ENCODE peak calls at places on chromosome 16, in four cellular contexts. V is MM.1S, O is NCI-H460, C is GM04504. R is an unnamed sample.

GRCh38 chr16:72050769-72051464 is 3.4 kb upstream of the HP start:
- DNase-seq in V (no peak), O (no peak), C (no peak), R (no peak)

GRCh38 chr16:57838161-57838560 is 35.9 kb upstream of the KIFC3 start:
- DNase-seq in V (no peak), O (no peak), C (no peak), R (no peak)

GRCh38 chr16:50266337-50267091 is at the start of gene ADCY7:
- DNase-seq in V (peak; percentile 81), O (peak; percentile 74), C (peak; percentile 61), R (peak; percentile 42)

GRCh38 chr16:30958164-30959083 is 870 bp downstream of the SETD1A start:
- DNase-seq in V (peak; percentile 41), O (peak; percentile 33), C (no peak), R (no peak)

GRCh38 chr16:11032922-11033291 is 88.5 kb downstream of the CLEC16A start:
- DNase-seq in V (no peak), O (no peak), C (no peak), R (no peak)

GRCh38 chr16:46949216-46949892 is 24.1 kb downstream of the DNAJA2 start:
- DNase-seq in V (no peak), O (no peak), C (no peak), R (no peak)

GRCh38 chr16:79717324-79717848 is 116.8 kb upstream of the MAF start:
- DNase-seq in V (no peak), O (no peak), C (no peak), R (no peak)

GRCh38 chr16:89331371-89332109 is 114.0 kb downstream of the ZNF778 start:
- DNase-seq in V (no peak), O (no peak), C (no peak), R (no peak)

GRCh38 chr16:1929578-1930337 is 11.5 kb upstream of the HS3ST6 start:
- DNase-seq in V (peak; percentile 88), O (peak; percentile 81), C (peak; percentile 58), R (no peak)

GRCh38 chr16:68961778-68962402 is 118.6 kb downstream of the TANGO6 start:
- DNase-seq in V (no peak), O (no peak), C (no peak), R (no peak)

GRCh38 chr16:35194681-35195080 is 1735.3 kb downstream of the TP53TG3F start:
- DNase-seq in V (no peak), O (no peak), C (no peak), R (no peak)

GRCh38 chr16:12318661-12319463 is 342.3 kb downstream of the SNX29 start:
- DNase-seq in V (no peak), O (no peak), C (no peak), R (no peak)

GRCh38 chr16:79170565-79171242 is 429.8 kb downstream of the MAF start:
- DNase-seq in V (no peak), O (no peak), C (no peak), R (no peak)

GRCh38 chr16:7333326-7333725 is 681 bp downstream of the RBFOX1 start:
- DNase-seq in V (no peak), O (no peak), C (no peak), R (no peak)

GRCh38 chr16:28168991-28169554 is 42.7 kb downstream of the XPO6 start:
- DNase-seq in V (no peak), O (no peak), C (no peak), R (no peak)

GRCh38 chr16:83968891-83969672 is 1.0 kb downstream of the NECAB2 start:
- DNase-seq in V (no peak), O (no peak), C (no peak), R (no peak)

GRCh38 chr16:49277766-49278566 is 3.7 kb downstream of the CBLN1 start:
- DNase-seq in V (no peak), O (no peak), C (no peak), R (no peak)

GRCh38 chr16:89410322-89410721 is 80.0 kb downstream of the ANKRD11 start:
- DNase-seq in V (no peak), O (no peak), C (no peak), R (no peak)

GRCh38 chr16:84874983-84875382 is 55.2 kb downstream of the CRISPLD2 start:
- DNase-seq in V (no peak), O (no peak), C (no peak), R (no peak)

GRCh38 chr16:1538804-1539520 is 5.5 kb downstream of the TMEM204 start:
- DNase-seq in V (no peak), O (no peak), C (no peak), R (no peak)

GRCh38 chr16:89704281-89704680 is 2.8 kb upstream of the SPATA2L start:
- DNase-seq in V (no peak), O (no peak), C (no peak), R (no peak)

GRCh38 chr16:69087161-69087581 is 18.3 kb upstream of the HAS3 start:
- DNase-seq in V (no peak), O (no peak), C (no peak), R (no peak)

GRCh38 chr16:56911771-56912541 is 20.0 kb upstream of the HERPUD1 start:
- DNase-seq in V (peak; percentile 75), O (no peak), C (no peak), R (no peak)

R was measured in AG04449.